ENCODE peak calls at places on chromosomes 3 and 15, in eight cellular contexts. One of them, this sample, is unnamed.

GRCh38 chr3:82824491-82824890 is 1063.0 kb upstream of the GBE1 start:
- ATAC-seq in memory B cell: no peak
- ATAC-seq in activated T-helper 17 cell treated with anti-CD3 and anti-CD28 coated beads, Interleukin-2, amount 50 U/mL, for 72 hours: no peak
- ATAC-seq in psoas muscle: no peak
- ATAC-seq in activated naive CD8-positive, alpha-beta T cell treated with anti-CD3 and anti-CD28 coated beads, Interleukin-2, amount 10 ng/mL, durations not matched to agents 7 days and 5 days: no peak
- ATAC-seq in gastroesophageal sphincter: no peak
- ATAC-seq in pancreas: no peak
- ATAC-seq in activated CD8-positive, alpha-beta T cell treated with anti-CD3 and anti-CD28 coated beads, Interleukin-2, amount 10 ng/mL, durations not matched to agents 7 days and 5 days: no peak
- ATAC-seq in this sample: no peak

GRCh38 chr3:154844863-154845262 is 235.3 kb upstream of the MME start:
- ATAC-seq in memory B cell: no peak
- ATAC-seq in activated T-helper 17 cell treated with anti-CD3 and anti-CD28 coated beads, Interleukin-2, amount 50 U/mL, for 72 hours: no peak
- ATAC-seq in psoas muscle: no peak
- ATAC-seq in activated naive CD8-positive, alpha-beta T cell treated with anti-CD3 and anti-CD28 coated beads, Interleukin-2, amount 10 ng/mL, durations not matched to agents 7 days and 5 days: no peak
- ATAC-seq in gastroesophageal sphincter: no peak
- ATAC-seq in pancreas: no peak
- ATAC-seq in activated CD8-positive, alpha-beta T cell treated with anti-CD3 and anti-CD28 coated beads, Interleukin-2, amount 10 ng/mL, durations not matched to agents 7 days and 5 days: no peak
- ATAC-seq in this sample: no peak

GRCh38 chr15:51375966-51376640 is 34.6 kb downstream of the GLDN start:
- ATAC-seq in memory B cell: no peak
- ATAC-seq in activated T-helper 17 cell treated with anti-CD3 and anti-CD28 coated beads, Interleukin-2, amount 50 U/mL, for 72 hours: no peak
- ATAC-seq in psoas muscle: no peak
- ATAC-seq in activated naive CD8-positive, alpha-beta T cell treated with anti-CD3 and anti-CD28 coated beads, Interleukin-2, amount 10 ng/mL, durations not matched to agents 7 days and 5 days: no peak
- ATAC-seq in gastroesophageal sphincter: no peak
- ATAC-seq in pancreas: no peak
- ATAC-seq in activated CD8-positive, alpha-beta T cell treated with anti-CD3 and anti-CD28 coated beads, Interleukin-2, amount 10 ng/mL, durations not matched to agents 7 days and 5 days: no peak
- ATAC-seq in this sample: no peak

GRCh38 chr15:57377478-57377847 is 1.2 kb downstream of the CGNL1 start:
- ATAC-seq in memory B cell: no peak
- ATAC-seq in activated T-helper 17 cell treated with anti-CD3 and anti-CD28 coated beads, Interleukin-2, amount 50 U/mL, for 72 hours: no peak
- ATAC-seq in psoas muscle: no peak
- ATAC-seq in activated naive CD8-positive, alpha-beta T cell treated with anti-CD3 and anti-CD28 coated beads, Interleukin-2, amount 10 ng/mL, durations not matched to agents 7 days and 5 days: no peak
- ATAC-seq in gastroesophageal sphincter: no peak
- ATAC-seq in pancreas: peak
- ATAC-seq in activated CD8-positive, alpha-beta T cell treated with anti-CD3 and anti-CD28 coated beads, Interleukin-2, amount 10 ng/mL, durations not matched to agents 7 days and 5 days: no peak
- ATAC-seq in this sample: no peak

GRCh38 chr3:171825222-171825828 is 15.0 kb upstream of the PLD1 start:
- ATAC-seq in memory B cell: no peak
- ATAC-seq in activated T-helper 17 cell treated with anti-CD3 and anti-CD28 coated beads, Interleukin-2, amount 50 U/mL, for 72 hours: no peak
- ATAC-seq in psoas muscle: peak
- ATAC-seq in activated naive CD8-positive, alpha-beta T cell treated with anti-CD3 and anti-CD28 coated beads, Interleukin-2, amount 10 ng/mL, durations not matched to agents 7 days and 5 days: no peak
- ATAC-seq in gastroesophageal sphincter: peak
- ATAC-seq in pancreas: no peak
- ATAC-seq in activated CD8-positive, alpha-beta T cell treated with anti-CD3 and anti-CD28 coated beads, Interleukin-2, amount 10 ng/mL, durations not matched to agents 7 days and 5 days: no peak
- ATAC-seq in this sample: no peak

GRCh38 chr3:13107661-13108060 is 34.4 kb upstream of the IQSEC1 start:
- ATAC-seq in memory B cell: no peak
- ATAC-seq in activated T-helper 17 cell treated with anti-CD3 and anti-CD28 coated beads, Interleukin-2, amount 50 U/mL, for 72 hours: no peak
- ATAC-seq in psoas muscle: no peak
- ATAC-seq in activated naive CD8-positive, alpha-beta T cell treated with anti-CD3 and anti-CD28 coated beads, Interleukin-2, amount 10 ng/mL, durations not matched to agents 7 days and 5 days: no peak
- ATAC-seq in gastroesophageal sphincter: no peak
- ATAC-seq in pancreas: no peak
- ATAC-seq in activated CD8-positive, alpha-beta T cell treated with anti-CD3 and anti-CD28 coated beads, Interleukin-2, amount 10 ng/mL, durations not matched to agents 7 days and 5 days: no peak
- ATAC-seq in this sample: no peak

GRCh38 chr15:82537351-82537908 is 2.8 kb downstream of the RPS17 start:
- ATAC-seq in memory B cell: no peak
- ATAC-seq in activated T-helper 17 cell treated with anti-CD3 and anti-CD28 coated beads, Interleukin-2, amount 50 U/mL, for 72 hours: no peak
- ATAC-seq in psoas muscle: no peak
- ATAC-seq in activated naive CD8-positive, alpha-beta T cell treated with anti-CD3 and anti-CD28 coated beads, Interleukin-2, amount 10 ng/mL, durations not matched to agents 7 days and 5 days: no peak
- ATAC-seq in gastroesophageal sphincter: no peak
- ATAC-seq in pancreas: no peak
- ATAC-seq in activated CD8-positive, alpha-beta T cell treated with anti-CD3 and anti-CD28 coated beads, Interleukin-2, amount 10 ng/mL, durations not matched to agents 7 days and 5 days: no peak
- ATAC-seq in this sample: no peak

GRCh38 chr15:42131826-42132806 is 24.3 kb downstream of the PLA2G4F start:
- ATAC-seq in memory B cell: no peak
- ATAC-seq in activated T-helper 17 cell treated with anti-CD3 and anti-CD28 coated beads, Interleukin-2, amount 50 U/mL, for 72 hours: no peak
- ATAC-seq in psoas muscle: peak
- ATAC-seq in activated naive CD8-positive, alpha-beta T cell treated with anti-CD3 and anti-CD28 coated beads, Interleukin-2, amount 10 ng/mL, durations not matched to agents 7 days and 5 days: no peak
- ATAC-seq in gastroesophageal sphincter: no peak
- ATAC-seq in pancreas: no peak
- ATAC-seq in activated CD8-positive, alpha-beta T cell treated with anti-CD3 and anti-CD28 coated beads, Interleukin-2, amount 10 ng/mL, durations not matched to agents 7 days and 5 days: no peak
- ATAC-seq in this sample: peak

GRCh38 chr3:8644748-8645390 is at the start of gene SSUH2:
- ATAC-seq in memory B cell: no peak
- ATAC-seq in activated T-helper 17 cell treated with anti-CD3 and anti-CD28 coated beads, Interleukin-2, amount 50 U/mL, for 72 hours: no peak
- ATAC-seq in psoas muscle: no peak
- ATAC-seq in activated naive CD8-positive, alpha-beta T cell treated with anti-CD3 and anti-CD28 coated beads, Interleukin-2, amount 10 ng/mL, durations not matched to agents 7 days and 5 days: no peak
- ATAC-seq in gastroesophageal sphincter: no peak
- ATAC-seq in pancreas: no peak
- ATAC-seq in activated CD8-positive, alpha-beta T cell treated with anti-CD3 and anti-CD28 coated beads, Interleukin-2, amount 10 ng/mL, durations not matched to agents 7 days and 5 days: no peak
- ATAC-seq in this sample: no peak

GRCh38 chr3:172612871-172613678 is 89.8 kb upstream of the TNFSF10 start:
- ATAC-seq in memory B cell: no peak
- ATAC-seq in activated T-helper 17 cell treated with anti-CD3 and anti-CD28 coated beads, Interleukin-2, amount 50 U/mL, for 72 hours: no peak
- ATAC-seq in psoas muscle: no peak
- ATAC-seq in activated naive CD8-positive, alpha-beta T cell treated with anti-CD3 and anti-CD28 coated beads, Interleukin-2, amount 10 ng/mL, durations not matched to agents 7 days and 5 days: no peak
- ATAC-seq in gastroesophageal sphincter: no peak
- ATAC-seq in pancreas: no peak
- ATAC-seq in activated CD8-positive, alpha-beta T cell treated with anti-CD3 and anti-CD28 coated beads, Interleukin-2, amount 10 ng/mL, durations not matched to agents 7 days and 5 days: no peak
- ATAC-seq in this sample: no peak

GRCh38 chr15:49062900-49063299 is 16.7 kb upstream of the SECISBP2L start:
- ATAC-seq in memory B cell: no peak
- ATAC-seq in activated T-helper 17 cell treated with anti-CD3 and anti-CD28 coated beads, Interleukin-2, amount 50 U/mL, for 72 hours: no peak
- ATAC-seq in psoas muscle: no peak
- ATAC-seq in activated naive CD8-positive, alpha-beta T cell treated with anti-CD3 and anti-CD28 coated beads, Interleukin-2, amount 10 ng/mL, durations not matched to agents 7 days and 5 days: no peak
- ATAC-seq in gastroesophageal sphincter: no peak
- ATAC-seq in pancreas: no peak
- ATAC-seq in activated CD8-positive, alpha-beta T cell treated with anti-CD3 and anti-CD28 coated beads, Interleukin-2, amount 10 ng/mL, durations not matched to agents 7 days and 5 days: no peak
- ATAC-seq in this sample: no peak

GRCh38 chr15:31399544-31400171 is 73.0 kb downstream of the KLF13 start:
- ATAC-seq in memory B cell: no peak
- ATAC-seq in activated T-helper 17 cell treated with anti-CD3 and anti-CD28 coated beads, Interleukin-2, amount 50 U/mL, for 72 hours: peak
- ATAC-seq in psoas muscle: no peak
- ATAC-seq in activated naive CD8-positive, alpha-beta T cell treated with anti-CD3 and anti-CD28 coated beads, Interleukin-2, amount 10 ng/mL, durations not matched to agents 7 days and 5 days: peak
- ATAC-seq in gastroesophageal sphincter: no peak
- ATAC-seq in pancreas: no peak
- ATAC-seq in activated CD8-positive, alpha-beta T cell treated with anti-CD3 and anti-CD28 coated beads, Interleukin-2, amount 10 ng/mL, durations not matched to agents 7 days and 5 days: peak
- ATAC-seq in this sample: no peak

GRCh38 chr3:141192345-141192744 is 39.3 kb upstream of the PXYLP1 start:
- ATAC-seq in memory B cell: peak
- ATAC-seq in activated T-helper 17 cell treated with anti-CD3 and anti-CD28 coated beads, Interleukin-2, amount 50 U/mL, for 72 hours: peak
- ATAC-seq in psoas muscle: peak
- ATAC-seq in activated naive CD8-positive, alpha-beta T cell treated with anti-CD3 and anti-CD28 coated beads, Interleukin-2, amount 10 ng/mL, durations not matched to agents 7 days and 5 days: peak
- ATAC-seq in gastroesophageal sphincter: peak
- ATAC-seq in pancreas: peak
- ATAC-seq in activated CD8-positive, alpha-beta T cell treated with anti-CD3 and anti-CD28 coated beads, Interleukin-2, amount 10 ng/mL, durations not matched to agents 7 days and 5 days: peak
- ATAC-seq in this sample: peak

GRCh38 chr3:138774529-138775253 is 60.0 kb downstream of the PIK3CB start:
- ATAC-seq in memory B cell: no peak
- ATAC-seq in activated T-helper 17 cell treated with anti-CD3 and anti-CD28 coated beads, Interleukin-2, amount 50 U/mL, for 72 hours: peak
- ATAC-seq in psoas muscle: peak
- ATAC-seq in activated naive CD8-positive, alpha-beta T cell treated with anti-CD3 and anti-CD28 coated beads, Interleukin-2, amount 10 ng/mL, durations not matched to agents 7 days and 5 days: no peak
- ATAC-seq in gastroesophageal sphincter: peak
- ATAC-seq in pancreas: peak
- ATAC-seq in activated CD8-positive, alpha-beta T cell treated with anti-CD3 and anti-CD28 coated beads, Interleukin-2, amount 10 ng/mL, durations not matched to agents 7 days and 5 days: no peak
- ATAC-seq in this sample: peak

GRCh38 chr3:143266936-143267335 is 147.4 kb downstream of the CHST2 start:
- ATAC-seq in memory B cell: peak
- ATAC-seq in activated T-helper 17 cell treated with anti-CD3 and anti-CD28 coated beads, Interleukin-2, amount 50 U/mL, for 72 hours: no peak
- ATAC-seq in psoas muscle: no peak
- ATAC-seq in activated naive CD8-positive, alpha-beta T cell treated with anti-CD3 and anti-CD28 coated beads, Interleukin-2, amount 10 ng/mL, durations not matched to agents 7 days and 5 days: peak
- ATAC-seq in gastroesophageal sphincter: no peak
- ATAC-seq in pancreas: no peak
- ATAC-seq in activated CD8-positive, alpha-beta T cell treated with anti-CD3 and anti-CD28 coated beads, Interleukin-2, amount 10 ng/mL, durations not matched to agents 7 days and 5 days: no peak
- ATAC-seq in this sample: no peak

GRCh38 chr3:4476507-4476906 is 9.4 kb upstream of the SUMF1 start:
- ATAC-seq in memory B cell: no peak
- ATAC-seq in activated T-helper 17 cell treated with anti-CD3 and anti-CD28 coated beads, Interleukin-2, amount 50 U/mL, for 72 hours: no peak
- ATAC-seq in psoas muscle: no peak
- ATAC-seq in activated naive CD8-positive, alpha-beta T cell treated with anti-CD3 and anti-CD28 coated beads, Interleukin-2, amount 10 ng/mL, durations not matched to agents 7 days and 5 days: no peak
- ATAC-seq in gastroesophageal sphincter: no peak
- ATAC-seq in pancreas: no peak
- ATAC-seq in activated CD8-positive, alpha-beta T cell treated with anti-CD3 and anti-CD28 coated beads, Interleukin-2, amount 10 ng/mL, durations not matched to agents 7 days and 5 days: no peak
- ATAC-seq in this sample: no peak

GRCh38 chr3:15527031-15527459 is 5.5 kb upstream of the COLQ start:
- ATAC-seq in memory B cell: peak
- ATAC-seq in activated T-helper 17 cell treated with anti-CD3 and anti-CD28 coated beads, Interleukin-2, amount 50 U/mL, for 72 hours: no peak
- ATAC-seq in psoas muscle: no peak
- ATAC-seq in activated naive CD8-positive, alpha-beta T cell treated with anti-CD3 and anti-CD28 coated beads, Interleukin-2, amount 10 ng/mL, durations not matched to agents 7 days and 5 days: no peak
- ATAC-seq in gastroesophageal sphincter: peak
- ATAC-seq in pancreas: no peak
- ATAC-seq in activated CD8-positive, alpha-beta T cell treated with anti-CD3 and anti-CD28 coated beads, Interleukin-2, amount 10 ng/mL, durations not matched to agents 7 days and 5 days: no peak
- ATAC-seq in this sample: peak

GRCh38 chr15:99486371-99487336 is 79.1 kb upstream of the MEF2A start:
- ATAC-seq in memory B cell: peak
- ATAC-seq in activated T-helper 17 cell treated with anti-CD3 and anti-CD28 coated beads, Interleukin-2, amount 50 U/mL, for 72 hours: peak
- ATAC-seq in psoas muscle: peak
- ATAC-seq in activated naive CD8-positive, alpha-beta T cell treated with anti-CD3 and anti-CD28 coated beads, Interleukin-2, amount 10 ng/mL, durations not matched to agents 7 days and 5 days: peak
- ATAC-seq in gastroesophageal sphincter: peak
- ATAC-seq in pancreas: peak
- ATAC-seq in activated CD8-positive, alpha-beta T cell treated with anti-CD3 and anti-CD28 coated beads, Interleukin-2, amount 10 ng/mL, durations not matched to agents 7 days and 5 days: peak
- ATAC-seq in this sample: peak

GRCh38 chr15:101625980-101626379 is 26.2 kb downstream of the TM2D3 start:
- ATAC-seq in memory B cell: no peak
- ATAC-seq in activated T-helper 17 cell treated with anti-CD3 and anti-CD28 coated beads, Interleukin-2, amount 50 U/mL, for 72 hours: peak
- ATAC-seq in psoas muscle: peak
- ATAC-seq in activated naive CD8-positive, alpha-beta T cell treated with anti-CD3 and anti-CD28 coated beads, Interleukin-2, amount 10 ng/mL, durations not matched to agents 7 days and 5 days: no peak
- ATAC-seq in gastroesophageal sphincter: no peak
- ATAC-seq in pancreas: no peak
- ATAC-seq in activated CD8-positive, alpha-beta T cell treated with anti-CD3 and anti-CD28 coated beads, Interleukin-2, amount 10 ng/mL, durations not matched to agents 7 days and 5 days: no peak
- ATAC-seq in this sample: no peak

GRCh38 chr3:114879059-114880031 is 267.7 kb downstream of the ZBTB20 start:
- ATAC-seq in memory B cell: no peak
- ATAC-seq in activated T-helper 17 cell treated with anti-CD3 and anti-CD28 coated beads, Interleukin-2, amount 50 U/mL, for 72 hours: peak
- ATAC-seq in psoas muscle: peak
- ATAC-seq in activated naive CD8-positive, alpha-beta T cell treated with anti-CD3 and anti-CD28 coated beads, Interleukin-2, amount 10 ng/mL, durations not matched to agents 7 days and 5 days: no peak
- ATAC-seq in gastroesophageal sphincter: peak
- ATAC-seq in pancreas: peak
- ATAC-seq in activated CD8-positive, alpha-beta T cell treated with anti-CD3 and anti-CD28 coated beads, Interleukin-2, amount 10 ng/mL, durations not matched to agents 7 days and 5 days: no peak
- ATAC-seq in this sample: peak

GRCh38 chr3:36487616-36488015 is 107.3 kb downstream of the STAC start:
- ATAC-seq in memory B cell: no peak
- ATAC-seq in activated T-helper 17 cell treated with anti-CD3 and anti-CD28 coated beads, Interleukin-2, amount 50 U/mL, for 72 hours: no peak
- ATAC-seq in psoas muscle: no peak
- ATAC-seq in activated naive CD8-positive, alpha-beta T cell treated with anti-CD3 and anti-CD28 coated beads, Interleukin-2, amount 10 ng/mL, durations not matched to agents 7 days and 5 days: no peak
- ATAC-seq in gastroesophageal sphincter: no peak
- ATAC-seq in pancreas: no peak
- ATAC-seq in activated CD8-positive, alpha-beta T cell treated with anti-CD3 and anti-CD28 coated beads, Interleukin-2, amount 10 ng/mL, durations not matched to agents 7 days and 5 days: no peak
- ATAC-seq in this sample: no peak

GRCh38 chr3:171831936-171832335 is 11.2 kb upstream of the TMEM212 start:
- ATAC-seq in memory B cell: no peak
- ATAC-seq in activated T-helper 17 cell treated with anti-CD3 and anti-CD28 coated beads, Interleukin-2, amount 50 U/mL, for 72 hours: no peak
- ATAC-seq in psoas muscle: no peak
- ATAC-seq in activated naive CD8-positive, alpha-beta T cell treated with anti-CD3 and anti-CD28 coated beads, Interleukin-2, amount 10 ng/mL, durations not matched to agents 7 days and 5 days: no peak
- ATAC-seq in gastroesophageal sphincter: no peak
- ATAC-seq in pancreas: no peak
- ATAC-seq in activated CD8-positive, alpha-beta T cell treated with anti-CD3 and anti-CD28 coated beads, Interleukin-2, amount 10 ng/mL, durations not matched to agents 7 days and 5 days: no peak
- ATAC-seq in this sample: no peak

GRCh38 chr15:55279100-55279745 is 10.4 kb downstream of the RAB27A start:
- ATAC-seq in memory B cell: no peak
- ATAC-seq in activated T-helper 17 cell treated with anti-CD3 and anti-CD28 coated beads, Interleukin-2, amount 50 U/mL, for 72 hours: no peak
- ATAC-seq in psoas muscle: no peak
- ATAC-seq in activated naive CD8-positive, alpha-beta T cell treated with anti-CD3 and anti-CD28 coated beads, Interleukin-2, amount 10 ng/mL, durations not matched to agents 7 days and 5 days: no peak
- ATAC-seq in gastroesophageal sphincter: no peak
- ATAC-seq in pancreas: no peak
- ATAC-seq in activated CD8-positive, alpha-beta T cell treated with anti-CD3 and anti-CD28 coated beads, Interleukin-2, amount 10 ng/mL, durations not matched to agents 7 days and 5 days: no peak
- ATAC-seq in this sample: no peak

GRCh38 chr15:95987886-95988573 is 342.5 kb upstream of the NR2F2 start:
- ATAC-seq in memory B cell: no peak
- ATAC-seq in activated T-helper 17 cell treated with anti-CD3 and anti-CD28 coated beads, Interleukin-2, amount 50 U/mL, for 72 hours: no peak
- ATAC-seq in psoas muscle: no peak
- ATAC-seq in activated naive CD8-positive, alpha-beta T cell treated with anti-CD3 and anti-CD28 coated beads, Interleukin-2, amount 10 ng/mL, durations not matched to agents 7 days and 5 days: no peak
- ATAC-seq in gastroesophageal sphincter: no peak
- ATAC-seq in pancreas: no peak
- ATAC-seq in activated CD8-positive, alpha-beta T cell treated with anti-CD3 and anti-CD28 coated beads, Interleukin-2, amount 10 ng/mL, durations not matched to agents 7 days and 5 days: no peak
- ATAC-seq in this sample: no peak

GRCh38 chr3:124560406-124561215 is 169.6 kb upstream of the UMPS start:
- ATAC-seq in memory B cell: no peak
- ATAC-seq in activated T-helper 17 cell treated with anti-CD3 and anti-CD28 coated beads, Interleukin-2, amount 50 U/mL, for 72 hours: no peak
- ATAC-seq in psoas muscle: no peak
- ATAC-seq in activated naive CD8-positive, alpha-beta T cell treated with anti-CD3 and anti-CD28 coated beads, Interleukin-2, amount 10 ng/mL, durations not matched to agents 7 days and 5 days: no peak
- ATAC-seq in gastroesophageal sphincter: no peak
- ATAC-seq in pancreas: no peak
- ATAC-seq in activated CD8-positive, alpha-beta T cell treated with anti-CD3 and anti-CD28 coated beads, Interleukin-2, amount 10 ng/mL, durations not matched to agents 7 days and 5 days: no peak
- ATAC-seq in this sample: peak

GRCh38 chr3:42084593-42084992 is 6.6 kb upstream of the TRAK1 start:
- ATAC-seq in memory B cell: no peak
- ATAC-seq in activated T-helper 17 cell treated with anti-CD3 and anti-CD28 coated beads, Interleukin-2, amount 50 U/mL, for 72 hours: no peak
- ATAC-seq in psoas muscle: no peak
- ATAC-seq in activated naive CD8-positive, alpha-beta T cell treated with anti-CD3 and anti-CD28 coated beads, Interleukin-2, amount 10 ng/mL, durations not matched to agents 7 days and 5 days: no peak
- ATAC-seq in gastroesophageal sphincter: no peak
- ATAC-seq in pancreas: no peak
- ATAC-seq in activated CD8-positive, alpha-beta T cell treated with anti-CD3 and anti-CD28 coated beads, Interleukin-2, amount 10 ng/mL, durations not matched to agents 7 days and 5 days: no peak
- ATAC-seq in this sample: no peak

GRCh38 chr3:127911421-127911931 is 3.6 kb upstream of the KBTBD12 start:
- ATAC-seq in memory B cell: no peak
- ATAC-seq in activated T-helper 17 cell treated with anti-CD3 and anti-CD28 coated beads, Interleukin-2, amount 50 U/mL, for 72 hours: no peak
- ATAC-seq in psoas muscle: no peak
- ATAC-seq in activated naive CD8-positive, alpha-beta T cell treated with anti-CD3 and anti-CD28 coated beads, Interleukin-2, amount 10 ng/mL, durations not matched to agents 7 days and 5 days: no peak
- ATAC-seq in gastroesophageal sphincter: peak
- ATAC-seq in pancreas: no peak
- ATAC-seq in activated CD8-positive, alpha-beta T cell treated with anti-CD3 and anti-CD28 coated beads, Interleukin-2, amount 10 ng/mL, durations not matched to agents 7 days and 5 days: no peak
- ATAC-seq in this sample: no peak

GRCh38 chr3:129118745-129119144 is 2.9 kb downstream of the RAB43 start:
- ATAC-seq in memory B cell: no peak
- ATAC-seq in activated T-helper 17 cell treated with anti-CD3 and anti-CD28 coated beads, Interleukin-2, amount 50 U/mL, for 72 hours: peak
- ATAC-seq in psoas muscle: no peak
- ATAC-seq in activated naive CD8-positive, alpha-beta T cell treated with anti-CD3 and anti-CD28 coated beads, Interleukin-2, amount 10 ng/mL, durations not matched to agents 7 days and 5 days: peak
- ATAC-seq in gastroesophageal sphincter: no peak
- ATAC-seq in pancreas: no peak
- ATAC-seq in activated CD8-positive, alpha-beta T cell treated with anti-CD3 and anti-CD28 coated beads, Interleukin-2, amount 10 ng/mL, durations not matched to agents 7 days and 5 days: peak
- ATAC-seq in this sample: no peak

GRCh38 chr3:124283644-124284008 is 291.7 kb upstream of the ROPN1 start:
- ATAC-seq in memory B cell: no peak
- ATAC-seq in activated T-helper 17 cell treated with anti-CD3 and anti-CD28 coated beads, Interleukin-2, amount 50 U/mL, for 72 hours: no peak
- ATAC-seq in psoas muscle: no peak
- ATAC-seq in activated naive CD8-positive, alpha-beta T cell treated with anti-CD3 and anti-CD28 coated beads, Interleukin-2, amount 10 ng/mL, durations not matched to agents 7 days and 5 days: no peak
- ATAC-seq in gastroesophageal sphincter: peak
- ATAC-seq in pancreas: no peak
- ATAC-seq in activated CD8-positive, alpha-beta T cell treated with anti-CD3 and anti-CD28 coated beads, Interleukin-2, amount 10 ng/mL, durations not matched to agents 7 days and 5 days: no peak
- ATAC-seq in this sample: peak

GRCh38 chr15:72967397-72967796 is 84.9 kb upstream of the NEO1 start:
- ATAC-seq in memory B cell: no peak
- ATAC-seq in activated T-helper 17 cell treated with anti-CD3 and anti-CD28 coated beads, Interleukin-2, amount 50 U/mL, for 72 hours: no peak
- ATAC-seq in psoas muscle: peak
- ATAC-seq in activated naive CD8-positive, alpha-beta T cell treated with anti-CD3 and anti-CD28 coated beads, Interleukin-2, amount 10 ng/mL, durations not matched to agents 7 days and 5 days: no peak
- ATAC-seq in gastroesophageal sphincter: no peak
- ATAC-seq in pancreas: no peak
- ATAC-seq in activated CD8-positive, alpha-beta T cell treated with anti-CD3 and anti-CD28 coated beads, Interleukin-2, amount 10 ng/mL, durations not matched to agents 7 days and 5 days: no peak
- ATAC-seq in this sample: no peak

GRCh38 chr3:28972921-28973320 is 307.9 kb upstream of the RBMS3 start:
- ATAC-seq in memory B cell: no peak
- ATAC-seq in activated T-helper 17 cell treated with anti-CD3 and anti-CD28 coated beads, Interleukin-2, amount 50 U/mL, for 72 hours: peak
- ATAC-seq in psoas muscle: no peak
- ATAC-seq in activated naive CD8-positive, alpha-beta T cell treated with anti-CD3 and anti-CD28 coated beads, Interleukin-2, amount 10 ng/mL, durations not matched to agents 7 days and 5 days: no peak
- ATAC-seq in gastroesophageal sphincter: no peak
- ATAC-seq in pancreas: no peak
- ATAC-seq in activated CD8-positive, alpha-beta T cell treated with anti-CD3 and anti-CD28 coated beads, Interleukin-2, amount 10 ng/mL, durations not matched to agents 7 days and 5 days: no peak
- ATAC-seq in this sample: no peak

GRCh38 chr3:127606086-127606805 is 8.0 kb downstream of the MCM2 start:
- ATAC-seq in memory B cell: no peak
- ATAC-seq in activated T-helper 17 cell treated with anti-CD3 and anti-CD28 coated beads, Interleukin-2, amount 50 U/mL, for 72 hours: no peak
- ATAC-seq in psoas muscle: peak
- ATAC-seq in activated naive CD8-positive, alpha-beta T cell treated with anti-CD3 and anti-CD28 coated beads, Interleukin-2, amount 10 ng/mL, durations not matched to agents 7 days and 5 days: no peak
- ATAC-seq in gastroesophageal sphincter: no peak
- ATAC-seq in pancreas: no peak
- ATAC-seq in activated CD8-positive, alpha-beta T cell treated with anti-CD3 and anti-CD28 coated beads, Interleukin-2, amount 10 ng/mL, durations not matched to agents 7 days and 5 days: no peak
- ATAC-seq in this sample: no peak

GRCh38 chr15:45377630-45378148 is 655 bp downstream of the GATM start:
- ATAC-seq in memory B cell: no peak
- ATAC-seq in activated T-helper 17 cell treated with anti-CD3 and anti-CD28 coated beads, Interleukin-2, amount 50 U/mL, for 72 hours: no peak
- ATAC-seq in psoas muscle: peak
- ATAC-seq in activated naive CD8-positive, alpha-beta T cell treated with anti-CD3 and anti-CD28 coated beads, Interleukin-2, amount 10 ng/mL, durations not matched to agents 7 days and 5 days: no peak
- ATAC-seq in gastroesophageal sphincter: no peak
- ATAC-seq in pancreas: peak
- ATAC-seq in activated CD8-positive, alpha-beta T cell treated with anti-CD3 and anti-CD28 coated beads, Interleukin-2, amount 10 ng/mL, durations not matched to agents 7 days and 5 days: no peak
- ATAC-seq in this sample: peak

GRCh38 chr3:183220828-183221227 is 32.2 kb upstream of the B3GNT5 start:
- ATAC-seq in memory B cell: no peak
- ATAC-seq in activated T-helper 17 cell treated with anti-CD3 and anti-CD28 coated beads, Interleukin-2, amount 50 U/mL, for 72 hours: no peak
- ATAC-seq in psoas muscle: peak
- ATAC-seq in activated naive CD8-positive, alpha-beta T cell treated with anti-CD3 and anti-CD28 coated beads, Interleukin-2, amount 10 ng/mL, durations not matched to agents 7 days and 5 days: no peak
- ATAC-seq in gastroesophageal sphincter: no peak
- ATAC-seq in pancreas: no peak
- ATAC-seq in activated CD8-positive, alpha-beta T cell treated with anti-CD3 and anti-CD28 coated beads, Interleukin-2, amount 10 ng/mL, durations not matched to agents 7 days and 5 days: no peak
- ATAC-seq in this sample: no peak

This sample was measured in SK-N-SH treated with all-trans-retinoic acid at 6 μM for 48 hours.